ENCODE peak calls at places on chromosomes 5 and 9, in nine cellular contexts. M is astrocyte of the spinal cord, E is choroid plexus epithelial cell, Z is uterus, C is kidney, O is upper lobe of right lung, N is hepatocyte, G is WERI-Rb-1, F is cardiac fibroblast. V is an unnamed sample.

GRCh38 chr5:119367502-119368237 is 11.9 kb downstream of the TNFAIP8 start:
- DNase-seq in M (peak; percentile 33), E (no peak), Z (no peak), C (no peak), O (no peak), N (no peak), G (no peak), F (peak; percentile 60), V (peak; percentile 73)

GRCh38 chr5:80741015-80741414 is 86.2 kb upstream of the DHFR start:
- DNase-seq in M (no peak), E (no peak), Z (no peak), C (no peak), O (no peak), N (no peak), G (no peak), F (no peak), V (no peak)

GRCh38 chr5:178382689-178383276 is 150.2 kb upstream of the PHYKPL start:
- DNase-seq in M (no peak), E (no peak), Z (no peak), C (peak; percentile 60), O (no peak), N (peak; percentile 54), G (peak; percentile 51), F (no peak), V (no peak)

GRCh38 chr5:86640998-86641397 is 23.3 kb downstream of the COX7C start:
- DNase-seq in M (no peak), E (no peak), Z (no peak), C (no peak), O (no peak), N (no peak), G (no peak), F (no peak), V (no peak)

GRCh38 chr5:115988002-115988401 is 25.7 kb downstream of the LVRN start:
- DNase-seq in M (no peak), E (no peak), Z (no peak), C (no peak), O (no peak), N (no peak), G (no peak), F (no peak), V (no peak)

GRCh38 chr9:128249914-128250838 is 25.6 kb downstream of the GOLGA2 start:
- DNase-seq in M (peak; percentile 82), E (peak; percentile 84), Z (peak; percentile 65), C (peak; percentile 97), O (peak; percentile 96), N (peak; percentile 94), G (peak; percentile 81), F (peak; percentile 57), V (peak; percentile 97)

GRCh38 chr9:135671591-135672041 is 8.5 kb downstream of the LCN9 start:
- DNase-seq in M (no peak), E (no peak), Z (no peak), C (peak; percentile 67), O (peak; percentile 51), N (no peak), G (no peak), F (no peak), V (no peak)

GRCh38 chr9:12464910-12465512 is 228.2 kb upstream of the TYRP1 start:
- DNase-seq in M (peak; percentile 37), E (peak; percentile 50), Z (no peak), C (no peak), O (no peak), N (peak; percentile 53), G (no peak), F (peak; percentile 39), V (peak; percentile 26)

GRCh38 chr5:173065155-173065554 is 9.0 kb downstream of the CREBRF start:
- DNase-seq in M (no peak), E (no peak), Z (no peak), C (no peak), O (no peak), N (no peak), G (no peak), F (no peak), V (no peak)

GRCh38 chr5:41695920-41696582 is 174.2 kb downstream of the OXCT1 start:
- DNase-seq in M (no peak), E (peak; percentile 17), Z (no peak), C (no peak), O (no peak), N (peak; percentile 8), G (peak; percentile 16), F (no peak), V (no peak)

GRCh38 chr5:111774525-111774924 is 17.5 kb upstream of the NREP start:
- DNase-seq in M (peak; percentile 88), E (peak; percentile 70), Z (no peak), C (peak; percentile 66), O (peak; percentile 71), N (peak; percentile 63), G (peak; percentile 39), F (peak; percentile 84), V (peak; percentile 35)

GRCh38 chr9:72615931-72616330 is 94.5 kb downstream of the TMC1 start:
- DNase-seq in M (no peak), E (no peak), Z (no peak), C (no peak), O (no peak), N (no peak), G (no peak), F (no peak), V (peak; percentile 37)

GRCh38 chr5:6820851-6821479 is 107.7 kb downstream of the TENT4A start:
- DNase-seq in M (peak; percentile 6), E (peak; percentile 20), Z (no peak), C (no peak), O (no peak), N (peak; percentile 67), G (peak; percentile 90), F (no peak), V (peak; percentile 29)

DNA sequence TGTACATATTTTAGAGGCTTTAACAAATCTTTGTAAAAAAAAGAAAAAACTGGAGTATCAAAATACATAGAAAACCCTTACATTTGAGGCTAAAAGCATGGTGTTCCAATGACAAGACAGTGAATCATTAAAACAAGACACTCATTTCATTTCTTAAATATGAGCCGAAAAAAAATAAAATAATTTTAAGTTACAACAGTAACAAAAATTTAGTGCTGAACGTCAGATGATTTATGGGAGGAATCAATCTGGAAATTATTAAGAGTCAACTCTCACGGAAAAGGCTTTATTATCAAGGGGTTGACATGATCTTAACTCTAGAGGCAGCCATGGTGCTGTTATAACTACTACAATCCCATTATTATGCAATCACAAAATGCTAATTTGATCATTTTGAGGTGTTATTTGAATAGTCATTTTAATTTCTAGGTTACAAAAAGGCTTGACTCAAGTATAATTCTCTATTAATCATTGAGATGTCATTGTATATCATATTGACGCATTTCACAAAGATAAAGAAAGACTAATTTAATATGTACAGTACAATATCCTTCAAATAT is 51.9 kb downstream of the MAPKAP1 start:
- DNase-seq in M (no peak), E (no peak), Z (no peak), C (no peak), O (no peak), N (no peak), G (no peak), F (no peak), V (no peak)
- H3K4me3 ChIP-seq in M (no peak overlapping the region), E (no peak overlapping the region), Z (no peak overlapping the region), C (no peak overlapping the region), O (no peak overlapping the region), N (no peak overlapping the region), G (no peak overlapping the region), F (no peak overlapping the region), V (no peak overlapping the region)

GRCh38 chr9:100602302-100602930 is 24.5 kb downstream of the CAVIN4 start:
- DNase-seq in M (peak; percentile 61), E (peak; percentile 76), Z (no peak), C (no peak), O (no peak), N (peak; percentile 74), G (peak; percentile 73), F (peak; percentile 62), V (peak; percentile 77)
- TF ChIP-seq CTCF in M (peak; percentile 73), E (peak; percentile 76), Z (peak; percentile 18), C (peak; percentile 62), O (peak; percentile 60), N (peak; percentile 76), G (peak; percentile 78), F (peak; percentile 73), V (peak; percentile 87)

GRCh38 chr5:1998716-1999317 is 116.1 kb upstream of the IRX4 start:
- DNase-seq in M (no peak), E (no peak), Z (no peak), C (no peak), O (no peak), N (no peak), G (no peak), F (no peak), V (peak; percentile 36)

GRCh38 chr5:2000591-2000990 is 117.9 kb upstream of the IRX4 start:
- DNase-seq in M (no peak), E (no peak), Z (no peak), C (no peak), O (no peak), N (no peak), G (no peak), F (no peak), V (no peak)

GRCh38 chr5:1999794-2000193 is 117.1 kb upstream of the IRX4 start:
- DNase-seq in M (no peak), E (no peak), Z (no peak), C (no peak), O (no peak), N (no peak), G (no peak), F (no peak), V (no peak)

GRCh38 chr5:1997640-1998347 is 115.1 kb upstream of the IRX4 start:
- DNase-seq in M (no peak), E (no peak), Z (no peak), C (no peak), O (no peak), N (no peak), G (no peak), F (no peak), V (no peak)

DNA sequence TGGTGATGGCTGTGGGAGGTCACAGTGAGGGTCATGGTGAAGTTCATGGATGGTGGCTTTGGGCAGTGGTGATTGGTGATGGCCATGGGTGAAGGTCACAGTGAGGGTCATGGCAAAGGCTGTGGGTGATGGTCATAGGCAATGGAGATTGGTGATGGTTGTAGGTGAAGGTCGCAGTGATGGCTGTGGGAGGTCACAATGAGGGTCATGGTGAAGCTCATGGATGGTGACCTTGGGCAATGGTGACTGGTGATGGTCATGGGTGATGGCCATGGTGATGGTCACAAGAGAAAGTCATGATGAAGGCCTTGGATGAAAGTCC is 115.6 kb upstream of the IRX4 start:
- DNase-seq in M (no peak), E (no peak), Z (no peak), C (no peak), O (no peak), N (no peak), G (no peak), F (no peak), V (no peak)
- H3K4me3 ChIP-seq in M (no peak overlapping the region), E (no peak overlapping the region), Z (no peak overlapping the region), C (no peak overlapping the region), O (no peak overlapping the region), N (no peak overlapping the region), G (no peak overlapping the region), F (no peak overlapping the region), V (no peak overlapping the region)

DNA sequence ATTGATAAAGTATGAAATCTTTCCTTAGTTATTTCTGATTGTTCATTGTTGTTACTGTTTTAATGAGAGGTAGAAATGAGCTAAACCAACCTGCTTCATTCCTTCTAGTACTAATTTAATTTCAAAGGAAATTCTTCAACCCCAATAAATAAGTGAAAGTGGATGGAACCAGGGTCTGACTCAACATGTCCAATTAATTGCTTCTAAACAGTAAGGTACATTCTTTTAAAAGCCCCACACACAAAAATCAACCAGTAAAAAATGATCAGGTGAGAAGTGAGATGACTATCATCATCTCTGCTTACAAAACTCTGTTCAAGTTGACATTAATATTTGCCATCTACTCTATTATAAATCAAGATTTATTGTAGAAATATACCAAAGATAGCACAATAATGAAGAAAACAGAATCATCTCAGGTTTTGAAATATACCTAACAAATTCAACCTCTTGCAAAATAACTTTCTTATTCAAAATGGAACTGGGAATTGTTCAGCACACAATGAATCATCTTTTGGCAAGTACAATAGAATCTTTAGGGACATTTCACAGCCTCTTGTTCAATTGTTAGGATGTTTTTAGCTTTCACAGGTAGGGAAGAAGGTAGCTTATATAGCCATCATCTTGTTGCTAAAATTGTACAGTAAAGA is 114.6 kb downstream of the RPS23 start:
- DNase-seq in M (peak; percentile 55), E (peak; percentile 62), Z (no peak), C (no peak), O (no peak), N (no peak), G (no peak), F (peak; percentile 55), V (peak; percentile 77)
- TF ChIP-seq CTCF in M (no peak), E (no peak), Z (no peak), C (no peak), O (no peak), N (no peak), G (no peak), F (no peak), V (no peak)

V was measured in epithelial cell of esophagus.